ENCODE peak calls at places on chromosome 11, in five cellular contexts. S is CD4-positive, CD25-positive, alpha-beta regulatory T cell; C is WERI-Rb-1; H is GM23338; J is mesendoderm. I is an unnamed sample. For H3K27me3, the result is how much of the 10 kb centered on the place peaks cover.

GRCh38 chr11:125146232-125146631 is 18.3 kb upstream of the PKNOX2 start:
- DNase-seq in H (peak), C (no peak), J (no peak), S (no peak), I (peak)

GRCh38 chr11:125950696-125951645 is 5.1 kb downstream of the VSIG10L2 start:
- DNase-seq in J (no peak), S (no peak), H (no peak), C (no peak), I (no peak)

GRCh38 chr11:126348806-126349582 is 6.5 kb upstream of the ST3GAL4 start:
- DNase-seq in S (no peak), C (no peak), H (no peak), J (no peak), I (no peak)

GRCh38 chr11:82988936-82989627 is 82.6 kb downstream of the RAB30 start:
- DNase-seq in J (no peak), H (no peak), C (no peak), S (no peak), I (no peak)

GRCh38 chr11:65541093-65542010 is 16.5 kb downstream of the SCYL1 start:
- DNase-seq in C (no peak), J (no peak), S (no peak), H (no peak), I (no peak)

GRCh38 chr11:112694813-112695212 is 266.4 kb upstream of the NCAM1 start:
- DNase-seq in J (peak), S (no peak), H (peak), C (peak), I (no peak)

GRCh38 chr11:12073436-12073835 is 37.0 kb upstream of the MICAL2 start:
- DNase-seq in C (no peak), J (no peak), S (no peak), H (no peak), I (no peak)

GRCh38 chr11:70378506-70379134 is 19.7 kb upstream of the CTTN start:
- DNase-seq in C (no peak), H (peak), S (no peak), J (peak), I (no peak)

GRCh38 chr11:13105237-13105844 is 96.2 kb downstream of the RASSF10 start:
- DNase-seq in S (no peak), J (no peak), C (peak), H (no peak), I (no peak)

GRCh38 chr11:7936615-7937014 is 4.9 kb downstream of the OR10A3 start:
- DNase-seq in H (no peak), S (no peak), C (no peak), J (no peak), I (no peak)

GRCh38 chr11:28417601-28418323 is 309.6 kb downstream of the METTL15 start:
- DNase-seq in H (no peak), J (no peak), S (no peak), C (no peak), I (no peak)

GRCh38 chr11:77322926-77323590 is 21.6 kb upstream of the GDPD4 start:
- DNase-seq in S (no peak), J (no peak), H (no peak), C (no peak), I (no peak)

GRCh38 chr11:102780491-102780918 is at the start of gene MMP10:
- DNase-seq in S (peak), J (peak), C (no peak), H (peak), I (peak)

GRCh38 chr11:60788401-60789110 is 3.4 kb downstream of the MS4A10 start:
- DNase-seq in J (no peak), C (no peak), H (no peak), S (no peak), I (no peak)

GRCh38 chr11:870127-870413 is 27.4 kb downstream of the TSPAN4 start:
- DNase-seq in H (peak), S (no peak), C (peak), J (no peak), I (no peak)

GRCh38 chr11:128359515-128359914 is 227.8 kb downstream of the ETS1 start:
- DNase-seq in C (no peak), S (no peak), J (no peak), H (no peak), I (no peak)

GRCh38 chr11:117969160-117969991 is 16.8 kb upstream of the IL10RA start:
- DNase-seq in J (no peak), S (no peak), H (no peak), C (no peak), I (no peak)

GRCh38 chr11:346529-346928 is 22.8 kb upstream of the B4GALNT4 start:
- DNase-seq in S (no peak), J (no peak), H (no peak), C (no peak), I (no peak)

DNA sequence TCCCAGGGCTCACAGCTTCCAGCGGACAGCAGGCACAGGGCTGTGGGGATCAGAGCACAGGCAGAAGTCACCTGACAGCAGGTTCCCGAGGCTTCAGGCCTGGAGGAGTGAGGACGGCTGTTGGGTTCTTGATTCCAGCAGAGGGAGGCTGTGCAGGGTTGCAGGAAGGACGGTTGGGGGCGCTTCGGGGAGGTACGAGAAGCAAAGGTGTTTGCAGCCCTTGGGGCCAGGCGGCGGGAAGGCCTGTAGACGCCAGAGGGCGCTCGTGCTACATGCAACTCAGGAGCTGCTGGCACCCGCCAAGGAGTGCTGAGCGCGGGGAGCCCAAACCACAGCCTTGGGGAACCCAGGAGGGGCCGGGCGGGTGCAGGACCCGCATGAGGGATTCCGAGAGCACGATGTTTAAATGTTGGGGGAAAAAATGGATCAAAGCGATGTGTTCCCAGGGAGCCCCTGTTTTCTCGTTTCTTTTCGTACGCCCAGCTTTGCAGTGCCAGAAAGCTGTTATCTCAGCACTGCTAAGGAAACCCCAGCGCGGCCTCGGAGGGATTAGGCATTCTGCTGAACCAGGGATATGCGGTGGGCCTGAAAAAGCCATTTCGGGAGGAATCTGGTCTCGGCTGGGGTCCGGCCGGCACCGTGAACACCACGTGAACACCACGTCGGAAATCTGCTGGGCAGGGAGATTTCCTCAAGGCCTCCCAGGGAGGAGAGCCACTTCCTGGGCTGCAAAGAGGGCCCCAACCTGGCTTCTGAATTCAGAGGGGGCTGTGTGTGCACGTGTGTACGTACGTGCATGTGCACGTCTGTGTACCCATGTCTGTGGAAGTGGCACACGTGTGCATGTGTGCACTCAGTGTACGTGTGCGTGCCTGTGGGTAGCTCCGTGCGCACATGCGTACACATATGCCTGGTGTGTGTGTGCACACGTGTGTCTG is 88.2 kb downstream of the KCNQ1 start:
- DNase-seq in S (peak), C (peak), J (peak), H (peak), I (peak)
- H3K27me3 ChIP-seq in S (under half), C (under half), J (under half), H (under half), I (under half)

GRCh38 chr11:62402994-62403393 is 15.8 kb upstream of the SCGB1A1 start:
- DNase-seq in J (no peak), C (no peak), S (no peak), H (no peak), I (no peak)
- H3K4me3 ChIP-seq in J (no peak), C (no peak), S (no peak), H (no peak), I (no peak)

GRCh38 chr11:57158180-57158579 is 23.6 kb upstream of the LRRC55 start:
- DNase-seq in H (no peak), C (no peak), J (no peak), S (no peak), I (no peak)

GRCh38 chr11:57156928-57157327 is 24.8 kb upstream of the LRRC55 start:
- DNase-seq in S (no peak), J (no peak), H (no peak), C (no peak), I (no peak)

GRCh38 chr11:57158582-57158981 is 23.2 kb upstream of the LRRC55 start:
- DNase-seq in J (no peak), S (no peak), C (no peak), H (no peak), I (no peak)

GRCh38 chr11:57155838-57156583 is 25.7 kb upstream of the LRRC55 start:
- DNase-seq in H (peak), C (no peak), S (no peak), J (peak), I (peak)

DNA sequence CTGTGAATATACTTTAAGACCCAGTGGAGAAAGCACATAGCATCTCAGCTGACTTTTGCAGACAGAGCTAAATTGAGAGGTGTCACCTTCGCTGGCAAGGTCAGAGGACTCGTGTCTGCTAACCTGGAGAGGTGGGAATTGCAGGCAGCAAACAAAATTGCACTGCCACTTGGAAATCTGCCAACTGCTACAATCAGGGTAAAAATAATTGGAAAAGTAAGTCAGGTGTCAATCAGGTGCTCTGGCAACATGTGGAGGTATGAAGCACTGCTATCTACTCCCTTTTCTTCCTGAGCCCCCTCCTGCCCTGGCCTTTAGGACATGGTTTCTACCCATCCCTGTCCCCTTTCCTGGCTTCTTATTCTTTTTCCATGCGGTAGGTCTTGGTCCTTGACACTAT is 24.1 kb upstream of the LRRC55 start:
- DNase-seq in H (no peak), C (no peak), S (no peak), J (no peak), I (no peak)
- H3K27me3 ChIP-seq in H (under half), C (under half), S (under half), J (under half), I (under half)

GRCh38 chr11:33802414-33802950 is 28.2 kb upstream of the FBXO3 start:
- DNase-seq in H (peak), J (peak), S (no peak), C (peak), I (peak)

GRCh38 chr11:33797879-33798278 is 23.6 kb upstream of the FBXO3 start:
- DNase-seq in H (no peak), C (no peak), S (no peak), J (no peak), I (no peak)

GRCh38 chr11:33804471-33804870 is 30.2 kb upstream of the FBXO3 start:
- DNase-seq in J (no peak), C (no peak), H (no peak), S (no peak), I (no peak)

DNA sequence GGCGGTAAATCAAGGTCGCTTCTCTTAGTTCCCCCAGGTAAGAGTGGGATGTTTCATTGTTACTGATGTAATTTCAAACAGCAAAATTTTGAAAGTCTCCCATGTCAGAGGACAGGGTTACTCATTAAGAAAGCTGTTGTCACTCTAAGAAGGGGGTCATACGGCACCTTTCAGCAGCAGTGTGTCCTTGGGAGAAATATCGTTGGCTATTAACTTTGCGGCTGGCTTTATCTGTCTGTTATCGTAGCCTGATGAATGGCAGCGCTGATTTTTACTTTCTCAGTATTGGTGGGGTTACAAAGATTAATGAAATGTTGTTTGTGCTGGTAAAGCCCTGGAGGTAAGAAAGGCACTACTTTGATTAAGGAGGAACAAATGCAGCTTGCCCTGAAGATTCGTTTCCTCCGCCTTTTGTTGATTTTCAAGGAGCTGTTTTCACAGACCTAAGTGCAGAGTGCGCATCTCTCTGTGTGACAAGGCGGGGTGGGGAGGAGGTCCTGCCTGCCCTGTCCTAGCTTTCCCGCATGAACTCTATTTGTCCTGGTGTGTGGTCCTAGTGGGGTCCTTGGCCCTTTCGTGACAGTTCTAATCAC is 27.6 kb upstream of the FBXO3 start:
- DNase-seq in J (peak), H (peak), S (no peak), C (peak), I (no peak)
- H3K4me3 ChIP-seq in J (no peak), H (peak), S (no peak), C (peak), I (peak)

DNA sequence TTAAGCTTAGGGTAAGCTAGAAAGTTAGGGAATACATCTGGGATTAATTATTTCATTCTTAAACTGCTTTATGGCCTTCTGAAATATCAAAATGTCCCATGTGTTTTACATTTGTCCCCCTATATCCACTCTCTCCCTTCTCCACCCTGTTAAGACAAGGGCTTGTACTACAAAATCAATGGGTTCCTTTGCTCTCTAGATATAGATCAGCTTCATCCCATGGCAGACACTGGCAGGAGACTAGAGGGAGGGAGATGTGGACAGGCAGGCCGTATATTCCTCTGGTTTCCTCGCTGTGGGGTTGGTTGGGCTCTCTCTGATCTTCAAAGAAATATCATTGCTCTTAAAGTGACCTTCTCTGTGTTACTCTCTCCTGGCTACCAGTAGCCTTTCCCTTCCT is 1281.0 kb downstream of the LRRC4C start:
- DNase-seq in C (no peak), J (no peak), S (no peak), H (no peak), I (no peak)
- H3K27me3 ChIP-seq in C (under half), J (under half), S (under half), H (under half), I (under half)

GRCh38 chr11:4903484-4903883 is at the start of gene OR51A7:
- DNase-seq in S (no peak), H (no peak), J (no peak), C (no peak), I (no peak)
- H3K4me3 ChIP-seq in S (no peak), H (no peak), J (no peak), C (no peak), I (no peak)

GRCh38 chr11:120034176-120034575 is 103.7 kb downstream of the TRIM29 start:
- DNase-seq in H (no peak), J (no peak), C (no peak), S (no peak), I (peak)

GRCh38 chr11:120035756-120036155 is 102.2 kb downstream of the TRIM29 start:
- DNase-seq in J (no peak), C (no peak), H (no peak), S (no peak), I (peak)

GRCh38 chr11:120034881-120035620 is 102.9 kb downstream of the TRIM29 start:
- DNase-seq in C (peak), H (no peak), J (no peak), S (no peak), I (peak)

GRCh38 chr11:120039031-120039430 is 98.9 kb downstream of the TRIM29 start:
- DNase-seq in C (no peak), S (no peak), J (no peak), H (no peak), I (peak)

GRCh38 chr11:120037111-120037510 is 100.8 kb downstream of the TRIM29 start:
- DNase-seq in C (no peak), S (no peak), H (no peak), J (no peak), I (peak)
- H3K27me3 ChIP-seq in C (under half), S (under half), H (under half), J (under half), I (under half)

GRCh38 chr11:2302280-2302843 is 549 bp downstream of the TSPAN32 start:
- DNase-seq in S (peak), C (peak), J (no peak), H (no peak), I (peak)

GRCh38 chr11:2302844-2303626 is 1.2 kb downstream of the TSPAN32 start:
- DNase-seq in J (no peak), S (peak), C (peak), H (no peak), I (no peak)

GRCh38 chr11:2300290-2300935 is 1.3 kb downstream of the C11orf21 start:
- DNase-seq in C (peak), J (no peak), S (peak), H (no peak), I (no peak)

GRCh38 chr11:2300936-2301630 is 635 bp downstream of the C11orf21 start:
- DNase-seq in S (peak), C (peak), H (no peak), J (no peak), I (no peak)

DNA sequence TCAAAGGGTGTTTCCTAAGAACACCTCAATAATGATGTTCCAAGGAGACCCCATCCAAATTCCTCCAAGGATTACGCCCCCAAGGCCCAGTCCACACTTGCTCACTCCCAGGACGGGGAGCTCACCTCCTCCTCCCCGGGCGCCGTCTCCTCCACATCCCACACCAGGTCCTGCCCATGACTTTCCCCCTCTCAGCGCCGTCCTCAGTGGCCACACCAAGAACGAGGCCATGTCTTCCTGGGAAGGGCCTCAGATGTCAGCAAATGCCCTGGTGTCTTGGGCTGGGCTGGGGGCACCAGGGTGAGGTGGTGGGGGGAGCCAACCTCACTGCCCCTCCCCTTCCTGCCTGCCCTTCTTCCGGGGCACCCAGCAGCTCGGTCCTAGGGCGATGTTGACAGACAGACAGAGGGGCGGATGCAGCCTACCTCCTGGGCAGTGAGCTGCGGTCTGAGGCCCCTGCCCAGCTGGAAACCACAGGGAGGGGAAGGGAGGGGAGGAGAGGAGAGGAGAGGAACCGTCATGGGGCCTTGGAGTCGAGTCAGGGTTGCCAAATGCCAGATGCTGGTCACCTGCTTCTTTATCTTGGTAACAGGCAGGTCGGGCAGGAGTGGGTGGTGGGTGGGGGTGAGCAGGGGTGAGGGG is at the start of the genes C11orf21 and TSPAN32:
- DNase-seq in H (no peak), J (no peak), C (peak), S (peak), I (no peak)
- H3K4me3 ChIP-seq in H (no peak), J (no peak), C (no peak), S (peak), I (no peak)

GRCh38 chr11:134802116-134802515 is 390.1 kb upstream of the B3GAT1 start:
- DNase-seq in S (no peak), H (no peak), J (peak), C (no peak), I (no peak)
- H3K27me3 ChIP-seq in S (under half), H (under half), J (under half), C (under half), I (under half)

I was measured in endodermal cell.